ENCODE peak calls at places on chromosomes 11 and 22, in eight cellular contexts. A is transverse colon, O is endothelial cell, M is neural crest cell, F is astrocyte, B is Calu3, L is endothelial cell of umbilical vein, U is neural progenitor cell. K is an unnamed sample.

GRCh38 chr11:8963569-8964323 is 496 bp downstream of the TMEM9B start:
- DNase-seq in A (peak), O (peak), M (no peak), F (peak), B (peak), L (no peak), U (peak), K (peak)

GRCh38 chr11:133134561-133135173 is 397.6 kb downstream of the OPCML start:
- DNase-seq in A (peak), O (peak), M (peak), F (peak), B (peak), L (peak), U (peak), K (peak)

GRCh38 chr11:32385998-32386397 is 49.3 kb downstream of the WT1 start:
- DNase-seq in A (peak), O (peak), M (no peak), F (peak), B (peak), L (peak), U (peak), K (no peak)

GRCh38 chr11:1234771-1235614 is 12.1 kb downstream of the MUC5B start:
- DNase-seq in A (peak), O (peak), M (no peak), F (no peak), B (no peak), L (no peak), U (peak), K (no peak)

GRCh38 chr11:57249384-57250319 is 12.6 kb upstream of the APLNR start:
- DNase-seq in A (peak), O (peak), M (peak), F (peak), B (peak), L (peak), U (peak), K (peak)

GRCh38 chr22:38862375-38863329 is 9.4 kb downstream of the CBX6 start:
- DNase-seq in A (peak), O (no peak), M (no peak), F (no peak), B (no peak), L (no peak), U (peak), K (no peak)

GRCh38 chr22:39130152-39130704 is 22.3 kb downstream of the CBX7 start:
- DNase-seq in A (no peak), O (no peak), M (no peak), F (no peak), B (no peak), L (no peak), U (peak), K (no peak)

GRCh38 chr11:131691558-131692041 is 321.2 kb downstream of the NTM start:
- DNase-seq in A (no peak), O (peak), M (peak), F (no peak), B (no peak), L (peak), U (peak), K (peak)

GRCh38 chr11:17395554-17395961 is 7.1 kb upstream of the KCNJ11 start:
- DNase-seq in A (no peak), O (no peak), M (no peak), F (no peak), B (no peak), L (no peak), U (no peak), K (no peak)

GRCh38 chr11:32885556-32885955 is 7.1 kb upstream of the QSER1 start:
- DNase-seq in A (no peak), O (no peak), M (no peak), F (no peak), B (no peak), L (no peak), U (no peak), K (no peak)

GRCh38 chr11:63551889-63552266 is 11.3 kb downstream of the PLAAT2 start:
- DNase-seq in A (no peak), O (no peak), M (no peak), F (no peak), B (no peak), L (no peak), U (no peak), K (no peak)

GRCh38 chr11:66768088-66768521 is 39.1 kb upstream of the SPTBN2 start:
- DNase-seq in A (no peak), O (no peak), M (no peak), F (peak), B (no peak), L (no peak), U (no peak), K (no peak)

GRCh38 chr22:23402275-23403151 is 177.6 kb downstream of the IGLL1 start:
- DNase-seq in A (peak), O (peak), M (peak), F (peak), B (peak), L (peak), U (peak), K (peak)

GRCh38 chr11:62842171-62842717 is 2.9 kb upstream of the WDR74 start:
- DNase-seq in A (peak), O (peak), M (no peak), F (no peak), B (no peak), L (no peak), U (no peak), K (peak)

GRCh38 chr11:15341587-15341986 is 226.9 kb downstream of the INSC start:
- DNase-seq in A (no peak), O (no peak), M (no peak), F (no peak), B (no peak), L (no peak), U (peak), K (no peak)

GRCh38 chr22:39488563-39489083 is 13.5 kb upstream of the MIEF1 start:
- DNase-seq in A (no peak), O (no peak), M (no peak), F (no peak), B (no peak), L (no peak), U (no peak), K (no peak)

GRCh38 chr11:66981976-66982578 is 7.0 kb downstream of the C11orf86 start:
- DNase-seq in A (peak), O (no peak), M (no peak), F (peak), B (peak), L (peak), U (no peak), K (no peak)

DNA sequence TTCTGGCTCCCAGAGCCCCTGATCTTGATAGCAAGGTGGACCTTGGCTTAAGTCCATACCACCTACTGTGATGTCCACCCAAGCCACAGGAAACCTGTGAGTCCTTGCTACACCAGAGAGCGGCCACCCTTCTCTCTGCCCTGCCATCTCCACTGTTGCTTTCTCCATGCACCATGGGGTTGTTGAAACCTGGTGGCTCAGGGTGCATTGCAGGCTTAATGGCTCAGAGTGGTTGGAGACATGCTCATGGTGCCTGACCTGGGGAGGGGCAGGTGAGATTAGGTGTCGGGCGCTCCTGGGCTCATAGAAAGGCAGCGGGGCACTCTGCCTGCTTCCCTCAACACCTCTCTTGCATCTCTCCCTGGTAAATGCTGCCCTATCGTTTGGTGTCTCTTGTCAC is 25.0 kb upstream of the CACNG2 start:
- DNase-seq in A (no peak), O (no peak), M (no peak), F (no peak), B (no peak), L (no peak), U (no peak), K (no peak)
- TF ChIP-seq CTCF in A (no peak), O (no peak), M (no peak), F (no peak), B (no peak), L (no peak), U (no peak), K (no peak)

GRCh38 chr22:46797355-46797754 is 34.9 kb downstream of the TBC1D22A start:
- DNase-seq in A (no peak), O (no peak), M (no peak), F (no peak), B (peak), L (no peak), U (no peak), K (no peak)
- TF ChIP-seq CTCF in A (no peak), O (no peak), M (peak), F (peak), B (no peak), L (peak), U (no peak), K (no peak)

DNA sequence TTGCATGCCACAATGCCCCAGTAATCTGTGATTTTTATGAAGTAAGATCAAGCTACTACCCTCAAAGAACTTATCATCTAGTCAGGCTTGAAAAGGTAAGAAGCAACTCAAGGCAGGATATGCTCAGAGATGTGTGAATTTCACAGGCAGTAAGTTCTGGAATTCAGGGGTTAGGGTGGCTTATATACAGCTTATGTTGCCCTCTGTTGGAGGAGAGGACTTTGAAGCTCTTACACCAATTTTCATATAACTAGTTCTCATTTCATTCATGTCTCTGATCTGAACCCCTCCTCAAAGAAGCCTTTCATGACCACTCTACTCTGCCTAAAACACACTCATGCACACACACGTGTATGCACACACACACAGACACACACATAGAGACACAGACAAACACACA is 220.5 kb upstream of the ZBED5 start:
- DNase-seq in A (no peak), O (no peak), M (no peak), F (no peak), B (no peak), L (no peak), U (no peak), K (no peak)
- TF ChIP-seq CTCF in A (no peak), O (no peak), M (no peak), F (peak), B (no peak), L (no peak), U (no peak), K (no peak)

DNA sequence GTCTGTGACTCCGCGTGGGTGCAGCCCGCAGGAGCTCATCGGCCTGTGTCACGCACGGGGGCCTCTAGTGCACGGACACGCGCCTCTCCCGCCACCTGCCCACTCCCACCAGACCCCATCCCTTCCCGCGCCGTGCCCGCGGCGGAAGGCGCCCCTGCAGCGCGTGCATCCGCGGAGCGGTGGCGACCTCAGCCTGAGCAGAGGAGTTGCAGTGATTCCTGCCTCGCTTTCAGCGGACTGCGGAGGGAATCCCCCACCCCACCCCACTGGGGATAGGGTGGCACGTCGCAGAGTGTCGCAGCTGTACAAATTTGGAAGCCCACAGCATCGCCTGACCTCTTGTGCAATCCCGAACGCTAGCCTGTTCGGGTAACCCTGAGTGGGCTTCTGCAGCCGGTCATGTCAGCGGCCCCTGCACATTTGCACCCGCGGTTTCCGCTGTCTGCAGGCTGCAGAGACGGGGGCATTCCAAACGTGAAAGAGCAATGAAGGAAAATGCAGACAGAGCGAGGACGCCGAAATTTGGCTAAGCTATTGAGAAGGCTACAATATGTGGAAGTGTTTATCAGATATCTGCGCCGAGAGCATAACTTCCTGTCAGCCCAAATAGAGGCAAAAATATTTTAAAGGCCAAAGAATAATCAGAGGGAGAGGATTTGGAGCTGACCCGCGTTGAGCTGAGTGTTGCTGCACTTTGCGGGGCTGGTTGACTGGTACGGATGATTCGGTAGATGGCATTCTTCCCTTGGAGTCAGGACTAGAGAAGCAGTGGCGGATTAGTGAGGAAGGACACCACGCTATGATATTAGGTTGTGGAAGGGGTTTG is 619 bp upstream of the ARHGAP20 start:
- DNase-seq in A (peak), O (peak), M (no peak), F (peak), B (no peak), L (peak), U (peak), K (no peak)
- TF ChIP-seq CTCF in A (no peak), O (no peak), M (no peak), F (no peak), B (no peak), L (no peak), U (peak), K (no peak)

GRCh38 chr11:76714493-76714892 is 43.9 kb upstream of the LRRC32 start:
- DNase-seq in A (no peak), O (no peak), M (no peak), F (no peak), B (no peak), L (no peak), U (no peak), K (no peak)
- TF ChIP-seq CTCF in A (no peak), O (no peak), M (no peak), F (no peak), B (no peak), L (no peak), U (peak), K (no peak)

GRCh38 chr11:36427876-36428275 is 82.2 kb downstream of the TRAF6 start:
- DNase-seq in A (no peak), O (no peak), M (no peak), F (no peak), B (no peak), L (no peak), U (no peak), K (no peak)

GRCh38 chr11:36433896-36434295 is 76.2 kb downstream of the TRAF6 start:
- DNase-seq in A (no peak), O (no peak), M (no peak), F (no peak), B (no peak), L (no peak), U (no peak), K (no peak)

GRCh38 chr11:36432093-36432469 is 78.0 kb downstream of the TRAF6 start:
- DNase-seq in A (no peak), O (no peak), M (no peak), F (no peak), B (no peak), L (no peak), U (no peak), K (no peak)

GRCh38 chr11:36432747-36433146 is 77.3 kb downstream of the TRAF6 start:
- DNase-seq in A (no peak), O (no peak), M (no peak), F (no peak), B (no peak), L (no peak), U (no peak), K (no peak)

DNA sequence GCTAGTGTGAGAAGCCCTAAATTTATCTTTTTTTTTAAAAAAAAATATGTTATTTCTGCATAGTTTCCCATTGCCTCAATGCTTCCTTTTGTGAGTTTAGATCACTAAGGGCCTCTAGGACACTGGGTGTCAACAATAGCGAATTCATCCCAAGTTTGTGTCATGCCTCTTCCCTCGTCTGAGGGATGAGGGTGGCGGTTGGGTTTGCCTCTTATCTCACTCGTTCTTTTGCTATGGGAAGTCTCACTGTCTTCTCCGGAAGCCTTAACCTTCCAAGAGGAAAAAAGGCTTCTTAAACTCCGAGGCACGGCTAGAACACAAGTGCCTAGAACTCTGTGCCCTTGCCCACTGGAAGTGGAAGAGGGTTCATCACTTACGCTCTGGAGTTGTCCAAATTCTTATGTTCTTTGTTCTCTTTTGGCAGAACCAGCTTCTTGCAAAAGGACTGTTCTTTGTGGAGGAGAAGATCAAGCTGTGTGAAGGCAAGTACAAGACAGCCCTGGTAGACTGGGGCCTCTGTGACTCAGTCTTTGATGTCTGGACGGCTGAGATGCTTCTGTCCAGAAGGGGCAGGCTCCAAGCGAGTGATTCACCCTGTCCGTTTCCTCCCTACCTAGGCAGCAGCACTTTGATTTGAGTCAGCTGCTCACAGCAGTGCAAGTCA is 78.5 kb downstream of the TRAF6 start:
- DNase-seq in A (peak), O (no peak), M (no peak), F (peak), B (peak), L (peak), U (peak), K (no peak)
- TF ChIP-seq CTCF in A (no peak), O (no peak), M (no peak), F (peak), B (no peak), L (no peak), U (no peak), K (no peak)

GRCh38 chr11:20873054-20873453 is 203.7 kb downstream of the NELL1 start:
- DNase-seq in A (no peak), O (peak), M (peak), F (no peak), B (no peak), L (no peak), U (peak), K (peak)
- TF ChIP-seq CTCF in A (no peak), O (peak), M (peak), F (no peak), B (no peak), L (no peak), U (peak), K (peak)

GRCh38 chr22:19846620-19847344 is 7.9 kb downstream of the GNB1L start:
- DNase-seq in A (no peak), O (no peak), M (no peak), F (no peak), B (no peak), L (no peak), U (no peak), K (no peak)

GRCh38 chr22:19843857-19844422 is 10.7 kb downstream of the GNB1L start:
- DNase-seq in A (no peak), O (no peak), M (no peak), F (no peak), B (no peak), L (no peak), U (no peak), K (peak)

GRCh38 chr22:19843107-19843856 is 11.4 kb downstream of the GNB1L start:
- DNase-seq in A (no peak), O (no peak), M (no peak), F (no peak), B (no peak), L (no peak), U (peak), K (no peak)

GRCh38 chr22:19845369-19845722 is 9.3 kb downstream of the GNB1L start:
- DNase-seq in A (no peak), O (no peak), M (no peak), F (no peak), B (no peak), L (no peak), U (no peak), K (peak)

GRCh38 chr22:19844423-19845368 is 10.0 kb downstream of the GNB1L start:
- DNase-seq in A (no peak), O (no peak), M (no peak), F (peak), B (no peak), L (peak), U (no peak), K (peak)
- TF ChIP-seq CTCF in A (no peak), O (no peak), M (no peak), F (no peak), B (no peak), L (peak), U (no peak), K (no peak)

DNA sequence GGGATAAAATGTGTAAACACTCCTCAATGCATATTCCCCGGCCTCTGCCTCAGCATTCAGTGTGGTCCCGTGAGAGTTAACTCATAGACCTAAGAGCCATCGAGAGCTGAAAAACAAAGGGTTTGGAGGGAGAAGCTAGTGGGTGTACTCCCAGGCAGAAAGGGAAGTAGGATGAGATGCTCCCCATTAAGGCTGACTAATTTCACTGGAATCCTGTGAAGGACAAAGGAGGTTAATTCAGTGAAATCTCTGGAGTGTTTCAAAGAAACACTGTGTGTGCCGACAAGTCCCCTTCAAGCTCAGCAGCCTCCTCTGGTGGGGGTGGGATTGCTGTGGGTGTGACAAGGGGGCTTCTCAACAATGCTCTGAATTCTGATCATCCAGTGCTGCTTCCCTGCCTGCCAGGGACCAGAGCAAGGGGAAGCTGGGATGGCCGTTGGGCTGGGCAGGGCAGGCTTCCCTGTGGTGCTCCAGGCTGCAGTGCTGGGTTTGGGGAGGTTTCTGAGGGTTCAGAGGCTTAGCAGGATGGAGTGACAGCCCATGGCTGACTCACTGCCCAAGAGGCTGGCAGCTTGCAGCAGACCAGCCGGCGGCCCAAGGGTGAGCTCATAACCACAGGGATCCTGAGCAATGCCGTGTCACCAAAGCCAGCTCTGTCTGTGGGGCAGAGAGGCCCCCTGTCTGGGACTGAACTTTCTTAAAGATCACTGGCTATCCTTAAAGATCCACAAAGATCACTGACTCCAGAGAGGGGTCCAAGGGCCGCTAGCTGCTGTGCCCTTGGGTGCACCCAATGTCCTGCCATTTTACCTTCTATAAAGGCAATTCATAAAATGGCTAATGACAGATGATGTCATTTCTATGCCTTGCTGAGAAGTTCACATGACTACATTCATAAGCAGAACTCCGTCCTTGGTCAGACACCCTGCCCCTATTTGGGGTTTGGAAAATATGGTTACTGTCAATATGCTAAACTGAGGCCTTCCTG is 61.3 kb upstream of the BMAL1 start:
- DNase-seq in A (no peak), O (no peak), M (no peak), F (peak), B (peak), L (peak), U (peak), K (no peak)
- TF ChIP-seq CTCF in A (no peak), O (no peak), M (no peak), F (no peak), B (no peak), L (no peak), U (no peak), K (no peak)